ENCODE peak calls at places on chromosomes 5 and 9, in five cellular contexts. C is transverse colon, B is stomach, V is ovary, S is sigmoid colon. U is an unnamed sample. For H3K9me3 and H3K4me1, the result is how much of the 10 kb centered on the place peaks cover.

GRCh38 chr9:73613092-73613701 is 461.5 kb downstream of the ANXA1 start:
- DNase-seq in S (no peak), B (no peak), C (no peak), V (no peak), U (no peak)

GRCh38 chr9:114894206-114894605 is 36.2 kb downstream of the TNFSF8 start:
- DNase-seq in C (no peak), V (no peak), B (no peak), S (no peak), U (no peak)

GRCh38 chr5:89351232-89351631 is 468.2 kb upstream of the MEF2C start:
- DNase-seq in B (no peak), S (no peak), C (no peak), V (no peak), U (no peak)

GRCh38 chr5:111223790-111224560 is at the start of gene CAMK4:
- DNase-seq in S (peak), C (peak), B (peak), V (peak), U (peak)

GRCh38 chr5:103523319-103523718 is 39.3 kb downstream of the NUDT12 start:
- DNase-seq in C (peak), V (no peak), S (no peak), B (no peak), U (no peak)

GRCh38 chr5:103358305-103358996 is 99.9 kb downstream of the MACIR start:
- DNase-seq in S (no peak), V (no peak), B (no peak), C (no peak), U (no peak)

GRCh38 chr5:2569201-2569600 is 182.3 kb downstream of the IRX2 start:
- DNase-seq in S (no peak), B (no peak), C (no peak), V (no peak), U (no peak)

GRCh38 chr5:174340221-174340620 is 294.7 kb downstream of the NSG2 start:
- DNase-seq in B (no peak), C (no peak), V (no peak), S (no peak), U (no peak)

GRCh38 chr9:110847661-110848060 is 179.1 kb downstream of the MUSK start:
- DNase-seq in S (no peak), C (no peak), V (no peak), B (no peak), U (no peak)

GRCh38 chr5:100901851-100902341 is 1.2 kb downstream of the ST8SIA4 start:
- DNase-seq in V (peak), S (peak), B (peak), C (peak), U (no peak)

GRCh38 chr9:556675-557074 is 284.8 kb upstream of the DMRT1 start:
- DNase-seq in B (no peak), V (no peak), S (no peak), C (no peak), U (no peak)

GRCh38 chr9:83473488-83473971 is 64.7 kb downstream of the FRMD3 start:
- DNase-seq in B (no peak), C (no peak), S (no peak), V (no peak), U (no peak)

GRCh38 chr9:78150983-78151356 is 84.9 kb upstream of the CEP78 start:
- DNase-seq in S (no peak), V (no peak), B (no peak), C (no peak), U (no peak)

DNA sequence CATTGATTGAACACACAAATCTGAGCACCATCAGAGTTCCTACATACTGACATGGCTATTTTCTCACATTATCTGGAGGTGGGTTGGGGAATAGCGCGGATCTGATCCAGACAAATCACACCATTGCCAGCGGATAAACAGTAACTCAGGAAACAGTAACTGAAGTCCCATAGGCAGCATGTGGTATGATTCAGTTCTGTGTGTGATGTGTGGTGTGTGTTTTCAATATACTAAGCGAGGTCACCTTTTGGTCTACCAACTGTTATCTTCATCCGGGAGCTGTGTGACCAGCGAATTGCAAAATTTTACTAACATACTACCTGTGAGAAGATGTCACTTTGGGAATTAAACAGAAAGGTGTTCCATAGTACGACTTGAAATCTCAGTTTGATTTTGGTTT is 50.1 kb downstream of the PKD2L2 start:
- DNase-seq in B (no peak), C (no peak), V (no peak), S (no peak), U (no peak)
- H3K9me3 ChIP-seq in B (under half), C (under half), V (under half), S (under half), U (under half)

DNA sequence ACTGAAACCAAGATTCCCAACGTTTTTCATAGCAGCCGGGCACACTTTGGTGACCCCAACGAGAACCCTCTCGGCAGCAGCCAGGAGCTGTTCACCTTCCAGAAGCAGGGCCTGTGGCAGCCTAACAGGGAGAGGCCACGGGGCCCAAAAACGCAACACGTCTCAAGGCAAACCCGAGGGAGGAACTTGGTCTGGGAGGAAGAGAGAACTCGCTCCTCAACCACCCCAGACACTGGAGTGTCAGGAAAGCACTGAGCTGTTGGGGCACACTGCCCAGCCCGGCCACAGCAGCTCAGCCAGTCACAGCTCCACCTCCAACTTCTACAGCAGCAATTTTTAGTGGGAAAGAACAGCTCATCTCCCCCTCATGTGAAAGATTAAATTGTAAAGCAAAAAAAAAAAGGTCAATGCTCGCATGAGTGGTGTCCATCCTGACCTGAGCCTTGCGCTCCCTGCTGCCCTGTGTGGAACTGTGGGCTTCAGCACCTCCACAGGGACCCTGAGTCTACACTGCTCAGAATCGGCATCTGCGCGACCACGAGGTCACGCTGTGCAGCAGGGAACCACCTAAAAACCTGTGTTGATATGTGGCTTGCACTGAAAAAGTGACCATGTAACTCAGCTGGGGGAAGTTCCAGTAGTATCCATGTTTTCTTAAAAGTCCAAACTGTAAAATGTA is 55.0 kb downstream of the IPPK start:
- DNase-seq in C (no peak), B (no peak), S (peak), V (no peak), U (no peak)
- H3K4me1 ChIP-seq in C (under half), B (half or more), S (half or more), V (half or more), U (under half)

GRCh38 chr5:143550985-143551630 is 147.6 kb upstream of the NR3C1 start:
- DNase-seq in C (no peak), S (no peak), V (no peak), B (no peak), U (no peak)

GRCh38 chr5:143543358-143544255 is 140.1 kb upstream of the NR3C1 start:
- DNase-seq in B (no peak), S (no peak), C (no peak), V (no peak), U (no peak)

GRCh38 chr5:143546394-143546793 is 142.9 kb upstream of the NR3C1 start:
- DNase-seq in S (no peak), C (no peak), V (no peak), B (no peak), U (no peak)

GRCh38 chr5:143544606-143545005 is 141.1 kb upstream of the NR3C1 start:
- DNase-seq in S (no peak), C (no peak), V (no peak), B (no peak), U (no peak)

GRCh38 chr5:143547342-143547741 is 143.9 kb upstream of the NR3C1 start:
- DNase-seq in B (no peak), C (no peak), S (no peak), V (no peak), U (no peak)
- TF ChIP-seq EP300 in B (no peak), C (no peak), S (no peak), V (no peak), U (no peak)

GRCh38 chr5:17336054-17336453 is 118.6 kb downstream of the BASP1 start:
- DNase-seq in C (no peak), S (no peak), B (no peak), V (no peak), U (no peak)
- H3K9me3 ChIP-seq in C (under half), S (under half), B (under half), V (under half), U (under half)

DNA sequence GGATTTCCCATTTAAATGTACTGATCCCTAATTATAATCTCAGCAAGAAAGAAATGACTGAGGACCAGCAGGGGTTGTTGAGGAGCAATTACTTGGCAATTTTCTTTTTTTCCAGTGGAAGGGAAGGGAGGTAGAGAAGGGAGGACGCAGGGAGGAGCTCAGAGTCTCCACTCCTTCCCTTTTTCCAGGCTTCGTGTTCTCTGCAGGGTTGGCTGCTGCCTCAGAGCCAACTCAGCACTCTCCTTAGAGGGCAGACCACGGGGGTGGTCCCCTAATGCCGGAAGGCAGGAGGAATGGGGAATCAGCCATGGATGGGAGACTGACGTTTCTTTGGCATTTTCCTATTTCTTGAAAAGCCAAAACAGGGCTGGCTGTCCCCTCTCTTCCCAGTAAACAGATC is 39.5 kb upstream of the LCP2 start:
- DNase-seq in B (no peak), S (no peak), C (no peak), V (no peak), U (no peak)
- H3K4me1 ChIP-seq in B (under half), S (under half), C (under half), V (under half), U (under half)

U was measured in upper lobe of left lung.